ENCODE peak calls at places on chromosomes 5 and 9, in five cellular contexts. K, E, O, G and U are unnamed samples.

GRCh38 chr5:34740306-34740891 is 84.3 kb downstream of the RAI14 start:
- DNase-seq in K (no peak), E (no peak), O (no peak), G (no peak), U (no peak)

GRCh38 chr9:21585756-21586752 is 103.9 kb upstream of the IFNE start:
- DNase-seq in K (no peak), E (no peak), O (no peak), G (no peak), U (no peak)

GRCh38 chr5:157267025-157267424 is 1.1 kb downstream of the CYFIP2 start:
- DNase-seq in K (no peak), E (no peak), O (no peak), G (no peak), U (no peak)

GRCh38 chr5:170132642-170133448 is 27.1 kb downstream of the FOXI1 start:
- DNase-seq in K (no peak), E (no peak), O (no peak), G (peak), U (no peak)

GRCh38 chr5:34487202-34487879 is 168.8 kb upstream of the RAI14 start:
- DNase-seq in K (no peak), E (no peak), O (no peak), G (no peak), U (no peak)

GRCh38 chr5:35788724-35789123 is 68.0 kb upstream of the IL7R start:
- DNase-seq in K (no peak), E (no peak), O (no peak), G (no peak), U (no peak)

GRCh38 chr9:36214571-36214970 is 23.9 kb downstream of the CLTA start:
- DNase-seq in K (no peak), E (no peak), O (no peak), G (no peak), U (no peak)

GRCh38 chr9:116377179-116377790 is 223.7 kb downstream of the PAPPA start:
- DNase-seq in K (no peak), E (no peak), O (no peak), G (no peak), U (no peak)

GRCh38 chr9:20307662-20308061 is 314.6 kb downstream of the MLLT3 start:
- DNase-seq in K (no peak), E (no peak), O (peak), G (no peak), U (no peak)

GRCh38 chr9:121376214-121376830 is 6.3 kb upstream of the STOM start:
- DNase-seq in K (no peak), E (peak), O (no peak), G (peak), U (no peak)

GRCh38 chr9:133120343-133121199 is 469 bp downstream of the RALGDS start:
- DNase-seq in K (no peak), E (no peak), O (no peak), G (peak), U (no peak)

GRCh38 chr5:158364367-158364766 is 505.4 kb upstream of the CLINT1 start:
- DNase-seq in K (no peak), E (no peak), O (peak), G (no peak), U (no peak)

GRCh38 chr9:116318463-116319271 is 165.1 kb downstream of the PAPPA start:
- DNase-seq in K (no peak), E (peak), O (no peak), G (no peak), U (peak)

GRCh38 chr5:172528440-172528839 is 74.1 kb upstream of the SH3PXD2B start:
- DNase-seq in K (no peak), E (no peak), O (no peak), G (no peak), U (no peak)

GRCh38 chr9:4099961-4100360 is 199.9 kb downstream of the GLIS3 start:
- DNase-seq in K (no peak), E (no peak), O (no peak), G (no peak), U (no peak)

GRCh38 chr5:135264451-135265445 is 134.3 kb downstream of the MACROH2A1 start:
- DNase-seq in K (no peak), E (no peak), O (no peak), G (no peak), U (no peak)

GRCh38 chr5:11564716-11565115 is 339.5 kb downstream of the CTNND2 start:
- DNase-seq in K (no peak), E (no peak), O (no peak), G (no peak), U (no peak)

GRCh38 chr9:114429488-114429887 is 41.7 kb upstream of the AKNA start:
- DNase-seq in K (no peak), E (no peak), O (no peak), G (no peak), U (no peak)

GRCh38 chr5:5380298-5380697 is 42.2 kb upstream of the ICE1 start:
- DNase-seq in K (no peak), E (no peak), O (no peak), G (no peak), U (no peak)

GRCh38 chr5:98755406-98755805 is 18.1 kb upstream of the RGMB start:
- DNase-seq in K (no peak), E (no peak), O (no peak), G (no peak), U (no peak)

GRCh38 chr5:132239776-132240175 is 12.1 kb upstream of the P4HA2 start:
- DNase-seq in K (no peak), E (no peak), O (no peak), G (no peak), U (no peak)

GRCh38 chr5:16573401-16573800 is 43.4 kb downstream of the RETREG1 start:
- DNase-seq in K (no peak), E (no peak), O (no peak), G (no peak), U (no peak)

GRCh38 chr9:122580360-122580759 is 2.8 kb downstream of the OR1L8 start:
- DNase-seq in K (no peak), E (no peak), O (no peak), G (no peak), U (no peak)

GRCh38 chr5:3026651-3027050 is 275.2 kb upstream of the IRX2 start:
- DNase-seq in K (no peak), E (no peak), O (no peak), G (no peak), U (no peak)

GRCh38 chr5:148970228-148970627 is 92.6 kb downstream of the SH3TC2 start:
- DNase-seq in K (no peak), E (no peak), O (no peak), G (no peak), U (no peak)

DNA sequence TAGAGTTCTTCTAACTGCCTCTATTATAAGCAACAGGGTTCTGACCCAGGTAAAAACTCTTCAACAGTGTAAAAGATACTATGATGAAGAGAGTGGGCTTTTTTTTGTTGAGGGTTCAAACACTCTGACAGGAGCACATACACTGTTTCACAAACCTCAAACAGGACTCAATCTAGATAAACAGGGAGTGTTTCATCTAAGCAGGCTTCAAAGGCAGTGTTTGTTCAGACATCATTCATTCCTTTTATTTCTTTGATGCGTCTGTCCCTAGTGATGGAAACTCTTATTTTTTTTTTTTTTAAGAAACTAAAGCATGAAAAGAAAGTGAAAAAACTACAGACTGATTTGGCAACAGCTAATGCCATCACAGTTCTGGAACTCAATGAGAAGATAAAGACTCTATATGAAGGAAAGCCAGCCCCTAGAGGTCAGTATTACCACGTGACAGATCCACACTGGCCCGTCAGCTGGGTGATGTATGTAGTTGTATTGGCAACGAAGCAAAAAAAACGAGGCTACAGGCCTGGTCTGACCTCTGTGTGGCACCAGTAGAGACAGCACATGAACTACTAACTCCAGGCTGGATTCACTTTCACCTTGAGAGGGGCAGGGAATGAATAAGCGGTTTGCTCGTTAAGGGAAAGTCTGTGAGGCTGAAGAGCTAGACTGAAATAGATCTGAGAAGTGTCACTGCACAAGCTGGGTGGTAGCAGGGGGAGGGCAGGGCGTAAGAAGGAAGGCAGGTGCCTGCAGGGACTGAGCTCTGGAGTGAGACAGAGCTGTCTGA is 172.2 kb downstream of the CCDC192 start:
- DNase-seq in K (no peak), E (peak), O (peak), G (peak), U (no peak)
- TF ChIP-seq CTCF in K (no peak), E (peak), O (no peak), G (peak), U (no peak)

GRCh38 chr9:92147854-92148184 is 32.6 kb upstream of the SPTLC1 start:
- DNase-seq in K (no peak), E (no peak), O (no peak), G (no peak), U (no peak)

GRCh38 chr9:92154016-92154415 is 38.8 kb upstream of the SPTLC1 start:
- DNase-seq in K (no peak), E (no peak), O (no peak), G (no peak), U (no peak)

GRCh38 chr9:92147030-92147853 is 32.0 kb upstream of the SPTLC1 start:
- DNase-seq in K (no peak), E (no peak), O (no peak), G (no peak), U (no peak)

GRCh38 chr9:92155221-92155620 is 40.0 kb upstream of the SPTLC1 start:
- DNase-seq in K (no peak), E (no peak), O (no peak), G (no peak), U (no peak)

GRCh38 chr9:92151691-92152393 is 36.6 kb upstream of the SPTLC1 start:
- DNase-seq in K (no peak), E (peak), O (no peak), G (no peak), U (no peak)
- TF ChIP-seq CTCF in K (no peak), E (no peak), O (no peak), G (no peak), U (no peak)

GRCh38 chr9:13744233-13744954 is 464.9 kb upstream of the MPDZ start:
- DNase-seq in K (no peak), E (no peak), O (no peak), G (no peak), U (no peak)
- TF ChIP-seq CTCF in K (no peak), E (no peak), O (no peak), G (no peak), U (no peak)

DNA sequence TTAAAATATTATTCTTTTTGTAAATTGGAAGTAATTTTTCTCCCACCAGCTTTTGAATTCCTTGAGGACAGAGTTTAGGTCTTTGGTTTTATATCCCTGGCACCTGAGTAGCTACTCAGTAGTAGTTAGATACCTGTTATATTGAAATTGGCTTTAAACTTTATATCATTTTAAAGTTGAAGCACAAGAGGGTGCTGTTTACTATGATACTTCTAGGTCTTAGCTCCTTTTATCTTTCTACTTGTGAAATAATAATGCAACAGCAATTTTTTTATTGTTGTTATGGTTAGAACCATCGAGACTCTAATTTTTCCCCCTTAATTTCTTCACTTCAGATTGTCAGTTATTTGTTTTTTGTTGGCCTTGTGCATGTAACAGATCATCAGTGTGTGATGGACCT is 46.3 kb downstream of the AP3S1 start:
- DNase-seq in K (no peak), E (no peak), O (no peak), G (peak), U (no peak)
- TF ChIP-seq CTCF in K (no peak), E (peak), O (no peak), G (no peak), U (no peak)

GRCh38 chr5:160685695-160686094 is 166.3 kb downstream of the ATP10B start:
- DNase-seq in K (no peak), E (peak), O (no peak), G (peak), U (no peak)
- TF ChIP-seq CTCF in K (peak), E (no peak), O (peak), G (peak), U (no peak)

DNA sequence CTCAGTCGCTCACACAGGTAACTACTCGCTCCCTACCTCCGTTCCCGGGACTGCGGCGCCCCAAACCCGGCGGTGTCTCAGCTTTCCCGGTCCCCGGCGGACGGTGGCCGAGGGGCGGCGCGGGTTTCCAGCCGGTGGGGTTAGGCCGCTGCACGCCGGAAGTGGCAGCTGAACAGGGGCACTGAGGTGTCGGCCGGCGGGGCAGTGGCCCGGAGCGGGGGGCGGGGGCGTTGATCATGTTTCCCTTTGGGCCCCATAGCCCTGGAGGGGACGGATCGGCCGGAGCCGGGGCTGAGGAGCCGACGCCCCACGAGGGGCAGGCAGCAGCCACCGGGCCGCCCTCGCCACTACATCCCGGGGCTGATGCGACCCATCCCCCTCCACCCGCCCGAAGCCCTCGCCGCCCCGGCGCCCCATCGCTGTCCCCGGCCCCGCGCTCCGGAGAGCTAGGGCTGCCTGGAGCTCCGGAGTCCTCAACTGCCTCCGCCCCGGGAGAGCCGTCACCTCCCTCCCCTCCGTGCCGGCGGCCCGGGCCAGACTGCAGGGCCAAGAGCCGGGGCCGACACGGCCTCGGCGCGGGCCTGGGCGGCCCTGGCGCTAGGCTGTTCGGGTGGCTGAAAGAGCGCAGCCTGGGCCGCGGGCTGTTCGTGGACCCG is at the start of gene DCAF10:
- DNase-seq in K (peak), E (peak), O (peak), G (peak), U (peak)
- TF ChIP-seq CTCF in K (no peak), E (no peak), O (no peak), G (no peak), U (no peak)